ENCODE peak calls at places on chromosomes 13 and 19, in nine cellular contexts. R is neural progenitor cell; A is heart right ventricle; U is A549; F is left lung; E is heart left ventricle; M is mammary epithelial cell; Q is CD8-positive, alpha-beta memory T cell; W is HCT116. B is an unnamed sample.

GRCh38 chr13:48493851-48494250 is 39.0 kb downstream of the RCBTB2 start:
- DNase-seq in R (no peak), A (no peak), U (no peak), F (no peak), E (no peak), M (peak; percentile 81), Q (no peak), W (no peak), B (peak; percentile 36)

GRCh38 chr19:30696514-30696913 is 324.3 kb downstream of the ZNF536 start:
- DNase-seq in R (peak; percentile 75), A (no peak), U (peak; percentile 87), F (no peak), E (no peak), M (no peak), Q (no peak), W (no peak), B (peak; percentile 67)

GRCh38 chr19:33422369-33423180 is 49.1 kb downstream of the CEBPG start:
- DNase-seq in R (no peak), A (no peak), U (no peak), F (no peak), E (no peak), M (no peak), Q (no peak), W (no peak), B (no peak)

GRCh38 chr19:32173836-32174235 is 171.6 kb upstream of the ZNF507 start:
- DNase-seq in R (no peak), A (no peak), U (no peak), F (no peak), E (no peak), M (no peak), Q (no peak), W (no peak), B (no peak)

GRCh38 chr19:40585241-40585640 is 8.6 kb downstream of the SHKBP1 start:
- DNase-seq in R (no peak), A (no peak), U (no peak), F (no peak), E (no peak), M (no peak), Q (no peak), W (no peak), B (no peak)

GRCh38 chr19:31511098-31511497 is 161.9 kb upstream of the TSHZ3 start:
- DNase-seq in R (no peak), A (no peak), U (no peak), F (no peak), E (no peak), M (no peak), Q (no peak), W (no peak), B (no peak)

GRCh38 chr13:99981115-99982020 is at the start of gene ZIC2:
- DNase-seq in R (peak; percentile 96), A (no peak), U (no peak), F (peak; percentile 70), E (no peak), M (peak; percentile 60), Q (no peak), W (peak; percentile 73), B (peak; percentile 96)

GRCh38 chr13:43333176-43333575 is 309.8 kb downstream of the DNAJC15 start:
- DNase-seq in R (no peak), A (no peak), U (no peak), F (no peak), E (no peak), M (peak; percentile 52), Q (no peak), W (no peak), B (no peak)

GRCh38 chr13:74128171-74128767 is 5.9 kb downstream of the KLF12 start:
- DNase-seq in R (no peak), A (no peak), U (no peak), F (no peak), E (no peak), M (no peak), Q (no peak), W (no peak), B (no peak)

GRCh38 chr13:60379837-60380236 is 17.2 kb upstream of the TDRD3 start:
- DNase-seq in R (peak; percentile 36), A (no peak), U (no peak), F (no peak), E (no peak), M (no peak), Q (no peak), W (no peak), B (peak; percentile 38)

GRCh38 chr19:11505032-11505503 is 571 bp downstream of the ZNF653 start:
- DNase-seq in R (peak; percentile 98), A (peak; percentile 98), U (peak; percentile 86), F (peak; percentile 99), E (peak; percentile 97), M (peak; percentile 93), Q (peak; percentile 95), W (peak; percentile 90), B (peak; percentile 96)

GRCh38 chr19:15304140-15304705 is 28.1 kb downstream of the BRD4 start:
- DNase-seq in R (no peak), A (peak; percentile 39), U (no peak), F (no peak), E (peak; percentile 48), M (no peak), Q (no peak), W (no peak), B (no peak)

GRCh38 chr19:13861714-13862531 is 15.0 kb upstream of the NANOS3 start:
- DNase-seq in R (peak; percentile 88), A (peak; percentile 95), U (no peak), F (peak; percentile 98), E (peak; percentile 96), M (peak; percentile 90), Q (peak; percentile 84), W (no peak), B (peak; percentile 94)

GRCh38 chr19:35248310-35249145 is at the start of gene LSR:
- DNase-seq in R (peak; percentile 97), A (no peak), U (peak; percentile 69), F (peak; percentile 91), E (peak; percentile 53), M (peak; percentile 96), Q (peak; percentile 82), W (peak; percentile 94), B (no peak)

GRCh38 chr19:14544047-14544446 is 14.7 kb downstream of the TECR start:
- DNase-seq in R (no peak), A (no peak), U (no peak), F (no peak), E (no peak), M (no peak), Q (no peak), W (no peak), B (no peak)

GRCh38 chr19:387777-388176 is 21.2 kb downstream of the C2CD4C start:
- DNase-seq in R (no peak), A (no peak), U (no peak), F (no peak), E (no peak), M (no peak), Q (no peak), W (no peak), B (no peak)

GRCh38 chr19:51572908-51573307 is 1.8 kb downstream of the ZNF175 start:
- DNase-seq in R (no peak), A (no peak), U (no peak), F (no peak), E (no peak), M (peak; percentile 52), Q (no peak), W (no peak), B (no peak)

GRCh38 chr13:47396915-47397314 is 500.1 kb upstream of the HTR2A start:
- DNase-seq in R (peak; percentile 3), A (no peak), U (no peak), F (no peak), E (no peak), M (no peak), Q (no peak), W (no peak), B (no peak)

GRCh38 chr13:94362411-94362909 is 117.0 kb downstream of the DCT start:
- DNase-seq in R (peak; percentile 84), A (no peak), U (peak; percentile 52), F (no peak), E (peak; percentile 54), M (peak; percentile 67), Q (peak; percentile 61), W (peak; percentile 68), B (peak; percentile 95)

GRCh38 chr19:10270180-10270615 is 722 bp upstream of the ICAM1 start:
- DNase-seq in R (peak; percentile 20), A (peak; percentile 72), U (no peak), F (peak; percentile 98), E (peak; percentile 80), M (no peak), Q (peak; percentile 75), W (no peak), B (no peak)

DNA sequence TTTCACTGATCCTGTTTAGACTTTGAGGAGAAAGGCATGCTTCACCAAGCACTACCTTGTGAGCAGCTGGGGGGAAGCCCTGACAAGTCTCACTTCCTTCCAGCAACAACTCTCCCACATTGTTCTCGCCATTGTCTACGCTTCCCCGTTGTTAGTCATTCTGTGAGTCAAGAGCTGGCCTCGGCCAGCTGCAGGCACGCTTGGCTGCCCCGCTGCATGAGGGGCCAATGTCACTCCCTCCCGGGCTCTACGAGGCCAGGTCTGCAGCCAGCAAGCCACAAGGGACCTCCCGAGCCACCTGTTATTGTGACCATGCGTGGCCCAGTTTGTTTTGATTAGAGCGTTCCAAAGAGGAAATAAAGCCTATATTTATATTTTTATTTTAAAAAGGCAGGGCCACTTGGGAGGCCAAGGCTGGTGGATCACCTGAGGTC is 220.9 kb downstream of the FOXO1 start:
- DNase-seq in R (no peak), A (peak; percentile 56), U (no peak), F (no peak), E (peak; percentile 78), M (peak; percentile 98), Q (peak; percentile 13), W (no peak), B (no peak)
- H3K4me1 ChIP-seq in R (peaks cover 15% of the 10 kb centered on the region), A (peaks cover 48% of the 10 kb centered on the region), U (peaks cover 9% of the 10 kb centered on the region), F (peaks cover 5% of the 10 kb centered on the region), E (peaks cover 41% of the 10 kb centered on the region), M (peaks cover 18% of the 10 kb centered on the region), Q (no peaks in the 10 kb centered on the region), W (no peaks in the 10 kb centered on the region), B (no peaks in the 10 kb centered on the region)

GRCh38 chr19:41866284-41866683 is 6.2 kb downstream of the RPS19 start:
- DNase-seq in R (no peak), A (no peak), U (no peak), F (no peak), E (no peak), M (no peak), Q (no peak), W (no peak), B (no peak)
- H3K4me1 ChIP-seq in R (peaks cover 18% of the 10 kb centered on the region), A (peaks cover 60% of the 10 kb centered on the region), U (peaks cover 91% of the 10 kb centered on the region), F (peaks cover 35% of the 10 kb centered on the region), E (peaks cover 97% of the 10 kb centered on the region), M (peaks cover 27% of the 10 kb centered on the region), Q (peaks cover 93% of the 10 kb centered on the region), W (peaks cover 18% of the 10 kb centered on the region), B (peaks cover 53% of the 10 kb centered on the region)

DNA sequence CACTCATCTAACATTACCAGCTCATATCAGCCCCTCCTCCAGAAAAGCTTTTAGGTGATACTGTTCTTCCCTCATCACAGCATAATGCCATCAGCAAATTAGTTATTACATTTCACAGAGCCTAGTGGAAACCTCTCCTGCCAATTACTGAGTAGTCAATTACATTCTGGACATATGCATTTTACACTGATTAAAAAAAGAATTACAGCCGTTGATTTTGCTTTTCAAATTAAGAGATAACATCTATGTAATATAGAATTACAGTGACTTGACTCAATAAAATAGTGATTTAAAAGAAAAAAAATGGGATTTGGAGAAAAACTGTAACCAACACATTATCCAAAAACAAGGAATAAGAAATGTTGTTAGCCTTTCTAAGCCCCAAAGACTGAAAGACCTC is 542.1 kb downstream of the UQCRFS1 start:
- DNase-seq in R (no peak), A (no peak), U (no peak), F (no peak), E (no peak), M (no peak), Q (no peak), W (no peak), B (no peak)
- H3K4me1 ChIP-seq in R (no peaks in the 10 kb centered on the region), A (no peaks in the 10 kb centered on the region), U (no peaks in the 10 kb centered on the region), F (no peaks in the 10 kb centered on the region), E (no peaks in the 10 kb centered on the region), M (no peaks in the 10 kb centered on the region), Q (no peaks in the 10 kb centered on the region), W (no peaks in the 10 kb centered on the region), B (no peaks in the 10 kb centered on the region)

GRCh38 chr13:109778102-109778542 is 8.3 kb downstream of the IRS2 start:
- DNase-seq in R (peak; percentile 29), A (no peak), U (no peak), F (no peak), E (no peak), M (peak; percentile 59), Q (no peak), W (no peak), B (peak; percentile 60)
- H3K4me1 ChIP-seq in R (peaks cover 43% of the 10 kb centered on the region), A (peaks cover 65% of the 10 kb centered on the region), U (peaks cover 53% of the 10 kb centered on the region), F (peaks cover 24% of the 10 kb centered on the region), E (peaks cover 53% of the 10 kb centered on the region), M (peaks cover 46% of the 10 kb centered on the region), Q (peaks cover 48% of the 10 kb centered on the region), W (peaks cover 12% of the 10 kb centered on the region), B (peaks cover 35% of the 10 kb centered on the region)

B was measured in A673.